ENCODE peak calls at places on chromosome 12, in seven cellular contexts. W is stimulated activated CD4-positive, alpha-beta T cell treated with anti-CD3 and anti-CD28 coated beads, Interleukin-4, amount 100 ng/mL, for 4 hours; B is D341Med; O is activated CD4-positive, alpha-beta T cell treated with anti-CD3 and anti-CD28 coated beads, Interleukin-2, amount 50 U/mL, for 48 hours; G is left lobe of liver; U is fibroblast of the aortic adventitia; P is upper lobe of right lung. T is an unnamed sample.

GRCh38 chr12:57893460-57894353 is 47.2 kb upstream of the CTDSP2 start:
- DNase-seq in W (no peak), B (no peak), O (no peak), G (peak), U (peak), P (peak), T (no peak)

GRCh38 chr12:131133015-131133905 is 179.6 kb downstream of the ADGRD1 start:
- DNase-seq in W (no peak), B (no peak), O (no peak), G (peak), U (no peak), P (no peak), T (no peak)

GRCh38 chr12:130161261-130162231 is 718 bp upstream of the FZD10 start:
- DNase-seq in W (no peak), B (no peak), O (no peak), G (no peak), U (no peak), P (peak), T (no peak)

GRCh38 chr12:118398878-118399277 is 22.5 kb downstream of the SUDS3 start:
- DNase-seq in W (no peak), B (no peak), O (no peak), G (no peak), U (no peak), P (no peak), T (no peak)

GRCh38 chr12:752673-753400 is 458 bp downstream of the WNK1 start:
- DNase-seq in W (no peak), B (peak), O (no peak), G (peak), U (peak), P (peak), T (no peak)

GRCh38 chr12:49476091-49476490 is 62.7 kb upstream of the KCNH3 start:
- DNase-seq in W (no peak), B (no peak), O (no peak), G (no peak), U (no peak), P (no peak), T (no peak)

GRCh38 chr12:114166360-114166759 is 200.2 kb upstream of the RBM19 start:
- DNase-seq in W (no peak), B (no peak), O (no peak), G (no peak), U (peak), P (no peak), T (no peak)

GRCh38 chr12:28033538-28033915 is 61.0 kb upstream of the PTHLH start:
- DNase-seq in W (no peak), B (no peak), O (no peak), G (no peak), U (peak), P (no peak), T (no peak)

GRCh38 chr12:59929091-59929490 is 333.3 kb downstream of the SLC16A7 start:
- DNase-seq in W (no peak), B (no peak), O (no peak), G (no peak), U (peak), P (no peak), T (no peak)

GRCh38 chr12:32455607-32456063 is 56.3 kb downstream of the FGD4 start:
- DNase-seq in W (no peak), B (peak), O (no peak), G (no peak), U (peak), P (no peak), T (no peak)

GRCh38 chr12:93459992-93460391 is 7.3 kb upstream of the MRPL42 start:
- DNase-seq in W (no peak), B (no peak), O (no peak), G (no peak), U (no peak), P (no peak), T (no peak)

GRCh38 chr12:111482464-111482863 is 76.7 kb downstream of the SH2B3 start:
- DNase-seq in W (no peak), B (no peak), O (no peak), G (no peak), U (no peak), P (no peak), T (no peak)

GRCh38 chr12:107748472-107748871 is 12.5 kb downstream of the PRDM4 start:
- DNase-seq in W (no peak), B (no peak), O (no peak), G (no peak), U (peak), P (no peak), T (no peak)

GRCh38 chr12:2052861-2053674 is at the start of gene CACNA1C:
- DNase-seq in W (peak), B (peak), O (peak), G (no peak), U (peak), P (no peak), T (no peak)

GRCh38 chr12:89708793-89709156 is at the start of gene ATP2B1:
- DNase-seq in W (peak), B (peak), O (peak), G (peak), U (peak), P (peak), T (peak)

GRCh38 chr12:111655356-111655755 is 30.4 kb downstream of the BRAP start:
- DNase-seq in W (no peak), B (no peak), O (no peak), G (no peak), U (no peak), P (no peak), T (no peak)